ENCODE peak calls at places on chromosomes 13 and 19, in nine cellular contexts. E is stimulated activated CD4-positive, alpha-beta T cell treated with anti-CD3 and anti-CD28 coated beads, Interleukin-4, amount 100 ng/mL, for 1 hour; B is NCI-H1092; R is GDM1; I is SK-N-MC; O is activated CD4-positive, CD25-positive, alpha-beta regulatory T cell; C is Peyer's patch; L is iris pigment epithelial cell; P is NCI-H524 treated with DMSO at 0.1 percent for 48 hours. Z is an unnamed sample.

GRCh38 chr13:50887153-50887552 is 22.4 kb upstream of the RNASEH2B start:
- DNase-seq in B (no peak), O (no peak), L (no peak), I (no peak), R (no peak), E (no peak), P (no peak), C (no peak), Z (no peak)

GRCh38 chr13:99984463-99985242 is 3.1 kb downstream of the ZIC2 start:
- DNase-seq in C (no peak), R (no peak), I (no peak), B (peak), E (no peak), P (no peak), L (no peak), O (no peak), Z (no peak)

GRCh38 chr13:33186851-33187250 is 98.7 kb downstream of the STARD13 start:
- DNase-seq in L (peak), R (no peak), B (no peak), O (no peak), I (no peak), P (no peak), C (no peak), E (no peak), Z (peak)

GRCh38 chr13:23159205-23159586 is 21.6 kb upstream of the SGCG start:
- DNase-seq in C (no peak), O (no peak), I (no peak), B (no peak), R (no peak), L (peak), E (peak), P (no peak), Z (peak)

GRCh38 chr19:35231956-35232746 is 3.6 kb upstream of the FAM187B start:
- DNase-seq in C (no peak), E (no peak), B (no peak), O (no peak), R (no peak), L (no peak), P (no peak), I (no peak), Z (no peak)

GRCh38 chr19:13847033-13847899 is 29.7 kb upstream of the NANOS3 start:
- DNase-seq in O (peak), P (no peak), E (peak), R (peak), L (peak), B (peak), C (peak), I (peak), Z (peak)

GRCh38 chr13:114204894-114205293 is 25.8 kb downstream of the CFAP97D2 start:
- DNase-seq in O (no peak), L (no peak), C (no peak), R (no peak), P (no peak), E (no peak), I (no peak), B (no peak), Z (no peak)

GRCh38 chr19:14553939-14554243 is 18.0 kb downstream of the NDUFB7 start:
- DNase-seq in C (no peak), I (no peak), B (no peak), P (no peak), E (no peak), R (no peak), L (no peak), O (no peak), Z (no peak)

GRCh38 chr19:48836089-48837017 is at the start of gene HSD17B14:
- DNase-seq in L (peak), O (no peak), P (no peak), E (no peak), I (no peak), R (no peak), C (peak), B (no peak), Z (peak)

GRCh38 chr13:29935309-29935981 is 85.0 kb upstream of the UBL3 start:
- DNase-seq in O (peak), P (no peak), C (peak), E (peak), R (peak), I (no peak), L (no peak), B (no peak), Z (no peak)

GRCh38 chr13:100409132-100409531 is 179.5 kb downstream of the GGACT start:
- DNase-seq in P (no peak), O (no peak), R (no peak), E (no peak), C (no peak), I (no peak), L (no peak), B (no peak), Z (no peak)

GRCh38 chr13:21925720-21926119 is 254.8 kb downstream of the FGF9 start:
- DNase-seq in C (no peak), L (no peak), R (no peak), E (no peak), O (no peak), I (no peak), P (no peak), B (no peak), Z (no peak)

GRCh38 chr13:44819762-44820161 is 169.5 kb downstream of the NUFIP1 start:
- DNase-seq in O (no peak), B (no peak), C (no peak), I (no peak), P (no peak), R (no peak), L (peak), E (no peak), Z (no peak)

GRCh38 chr13:29791508-29791907 is 58.9 kb downstream of the UBL3 start:
- DNase-seq in E (no peak), L (no peak), O (no peak), I (no peak), C (no peak), B (no peak), P (no peak), R (no peak), Z (no peak)

GRCh38 chr13:102373221-102373620 is 28.6 kb downstream of the FGF14 start:
- DNase-seq in L (no peak), E (no peak), I (no peak), P (no peak), C (no peak), B (no peak), R (no peak), O (no peak), Z (no peak)

GRCh38 chr13:19597523-19597922 is 35.9 kb upstream of the MPHOSPH8 start:
- DNase-seq in C (no peak), I (no peak), P (no peak), O (no peak), R (no peak), E (no peak), L (peak), B (no peak), Z (peak)

GRCh38 chr13:44797685-44798084 is 191.6 kb downstream of the NUFIP1 start:
- DNase-seq in B (no peak), O (no peak), P (no peak), C (no peak), I (no peak), R (no peak), E (no peak), L (no peak), Z (no peak)

GRCh38 chr13:101423872-101424271 is 7.6 kb upstream of the NALCN start:
- DNase-seq in I (no peak), R (no peak), C (no peak), O (no peak), P (no peak), E (no peak), B (no peak), L (no peak), Z (no peak)

GRCh38 chr19:20339444-20339843 is 172.4 kb downstream of the ZNF486 start:
- DNase-seq in R (no peak), I (no peak), C (no peak), B (no peak), L (no peak), P (no peak), E (no peak), O (no peak), Z (no peak)

GRCh38 chr13:103960011-103960410 is 893.8 kb upstream of the SLC10A2 start:
- DNase-seq in L (no peak), R (no peak), P (no peak), B (no peak), O (no peak), C (no peak), I (no peak), E (no peak), Z (no peak)

GRCh38 chr19:12938536-12939291 is at the start of gene CALR:
- DNase-seq in B (no peak), L (peak), E (no peak), I (no peak), P (peak), C (peak), R (no peak), O (no peak), Z (no peak)

GRCh38 chr19:46824887-46825730 is 25.5 kb downstream of the AP2S1 start:
- DNase-seq in P (no peak), R (no peak), I (no peak), E (no peak), C (no peak), O (no peak), B (no peak), L (no peak), Z (no peak)

GRCh38 chr13:107121793-107122192 is 553.9 kb upstream of the ARGLU1 start:
- DNase-seq in R (no peak), P (no peak), I (no peak), C (no peak), E (no peak), L (no peak), B (no peak), O (no peak), Z (no peak)

GRCh38 chr13:104773775-104774174 is 1707.6 kb upstream of the SLC10A2 start:
- DNase-seq in B (no peak), L (peak), P (peak), C (no peak), E (no peak), I (peak), R (no peak), O (no peak), Z (peak)

GRCh38 chr13:75679459-75679858 is 43.3 kb downstream of the LMO7 start:
- DNase-seq in R (no peak), O (no peak), P (no peak), L (no peak), I (no peak), E (no peak), C (no peak), B (no peak), Z (no peak)

GRCh38 chr19:57362997-57363705 is at the start of the genes TRAPPC2B and ZNF547:
- DNase-seq in P (peak), B (peak), R (peak), E (peak), L (peak), I (peak), O (peak), C (peak), Z (peak)

GRCh38 chr19:5940260-5941208 is 26.5 kb downstream of the CAPS start:
- DNase-seq in O (no peak), P (no peak), B (no peak), C (no peak), E (no peak), L (no peak), R (no peak), I (no peak), Z (no peak)

GRCh38 chr19:33492951-33493350 is 28.6 kb downstream of the PEPD start:
- DNase-seq in C (no peak), E (no peak), R (no peak), O (no peak), L (no peak), P (no peak), B (no peak), I (no peak), Z (no peak)

GRCh38 chr13:99382428-99383133 is 75.4 kb upstream of the GPR183 start:
- DNase-seq in P (no peak), R (no peak), I (no peak), B (no peak), L (no peak), O (no peak), E (no peak), C (peak), Z (no peak)

GRCh38 chr19:51371186-51371690 is 1.2 kb downstream of the NKG7 start:
- DNase-seq in P (no peak), O (no peak), L (no peak), C (no peak), B (no peak), I (no peak), E (no peak), R (no peak), Z (no peak)

GRCh38 chr19:4570423-4570822 is 10.9 kb upstream of the SEMA6B start:
- DNase-seq in O (no peak), R (no peak), I (no peak), C (no peak), B (no peak), P (no peak), E (no peak), L (no peak), Z (no peak)

GRCh38 chr13:40271511-40271910 is 394.9 kb downstream of the FOXO1 start:
- DNase-seq in I (no peak), B (no peak), E (no peak), O (no peak), P (no peak), R (peak), L (no peak), C (peak), Z (no peak)

GRCh38 chr19:13153627-13154240 is 3.5 kb downstream of the IER2 start:
- DNase-seq in R (no peak), E (peak), P (no peak), C (peak), B (peak), O (no peak), I (no peak), L (peak), Z (peak)

GRCh38 chr13:52158629-52159158 is 703 bp downstream of the NEK3 start:
- DNase-seq in C (peak), I (no peak), E (no peak), R (no peak), B (no peak), O (no peak), P (no peak), L (peak), Z (peak)

Z was measured in astrocyte.